ENCODE peak calls at places on chromosomes 4 and X, in six cellular contexts. L, T, Y, X, S and C are unnamed samples.

GRCh38 chr4:94562285-94562684 is 110.5 kb downstream of the PDLIM5 start:
- DNase-seq in L (no peak), T (no peak), Y (no peak), X (no peak), S (no peak), C (no peak)

GRCh38 chr4:10671750-10672149 is 12.8 kb downstream of the CLNK start:
- DNase-seq in L (peak; percentile 19), T (no peak), Y (no peak), X (no peak), S (no peak), C (no peak)

GRCh38 chr4:25233737-25234389 is at the start of gene PI4K2B:
- DNase-seq in L (peak; percentile 95), T (peak; percentile 91), Y (peak; percentile 76), X (peak; percentile 88), S (no peak), C (peak; percentile 94)

GRCh38 chr4:112099701-112100289 is 45.5 kb upstream of the FAM241A start:
- DNase-seq in L (peak; percentile 51), T (no peak), Y (no peak), X (no peak), S (peak; percentile 31), C (no peak)

GRCh38 chr4:81346719-81347118 is 125.0 kb downstream of the RASGEF1B start:
- DNase-seq in L (no peak), T (no peak), Y (no peak), X (no peak), S (no peak), C (no peak)

GRCh38 chrX:3788494-3789233 is 75.2 kb upstream of the PRKX start:
- DNase-seq in L (no peak), T (no peak), Y (no peak), X (no peak), S (no peak), C (no peak)

GRCh38 chrX:3548743-3549441 is 164.6 kb downstream of the PRKX start:
- DNase-seq in L (no peak), T (no peak), Y (no peak), X (no peak), S (peak; percentile 87), C (no peak)

GRCh38 chrX:38232287-38232686 is 11.6 kb upstream of the SRPX start:
- DNase-seq in L (no peak), T (no peak), Y (no peak), X (no peak), S (no peak), C (no peak)

GRCh38 chr4:85861064-85861767 is 386.3 kb downstream of the ARHGAP24 start:
- DNase-seq in L (no peak), T (no peak), Y (no peak), X (no peak), S (no peak), C (no peak)

GRCh38 chr4:42906906-42907774 is 14.6 kb downstream of the GRXCR1 start:
- DNase-seq in L (peak; percentile 24), T (no peak), Y (no peak), X (no peak), S (no peak), C (no peak)

GRCh38 chrX:99383786-99384185 is 1026.3 kb downstream of the PCDH19 start:
- DNase-seq in L (no peak), T (no peak), Y (no peak), X (no peak), S (no peak), C (no peak)

GRCh38 chrX:46029777-46030176 is 515.4 kb downstream of the ZNF674 start:
- DNase-seq in L (no peak), T (no peak), Y (no peak), X (no peak), S (no peak), C (no peak)

GRCh38 chr4:142824368-142824767 is 21.7 kb downstream of the INPP4B start:
- DNase-seq in L (no peak), T (no peak), Y (no peak), X (no peak), S (no peak), C (no peak)

GRCh38 chrX:20317873-20318272 is 51.2 kb upstream of the RPS6KA3 start:
- DNase-seq in L (no peak), T (no peak), Y (no peak), X (no peak), S (no peak), C (no peak)

GRCh38 chrX:155632424-155633100 is 19.8 kb upstream of the TMLHE start:
- DNase-seq in L (peak; percentile 75), T (no peak), Y (no peak), X (no peak), S (no peak), C (no peak)

GRCh38 chr4:68011684-68012083 is 48.4 kb upstream of the TMPRSS11A start:
- DNase-seq in L (peak; percentile 82), T (no peak), Y (no peak), X (no peak), S (no peak), C (no peak)

GRCh38 chrX:108439434-108439883 is at the start of gene COL4A5:
- DNase-seq in L (peak; percentile 69), T (no peak), Y (peak; percentile 57), X (peak; percentile 68), S (no peak), C (peak; percentile 77)

GRCh38 chr4:36547383-36547782 is 266.0 kb downstream of the DTHD1 start:
- DNase-seq in L (no peak), T (no peak), Y (no peak), X (no peak), S (no peak), C (no peak)

GRCh38 chr4:36549992-36550391 is 268.6 kb downstream of the DTHD1 start:
- DNase-seq in L (peak; percentile 16), T (no peak), Y (no peak), X (no peak), S (no peak), C (no peak)

GRCh38 chr4:36551697-36552214 is 270.3 kb downstream of the DTHD1 start:
- DNase-seq in L (no peak), T (no peak), Y (no peak), X (no peak), S (no peak), C (no peak)

GRCh38 chr4:36549256-36549655 is 267.8 kb downstream of the DTHD1 start:
- DNase-seq in L (no peak), T (no peak), Y (no peak), X (no peak), S (no peak), C (no peak)
- TF ChIP-seq CTCF in L (no peak), T (no peak), Y (no peak), X (no peak), S (no peak), C (no peak)

GRCh38 chr4:61740950-61741638 is 541.0 kb downstream of the ADGRL3 start:
- DNase-seq in L (peak; percentile 37), T (no peak), Y (no peak), X (no peak), S (no peak), C (no peak)
- TF ChIP-seq CTCF in L (no peak), T (no peak), Y (no peak), X (no peak), S (no peak), C (peak; percentile 43)

DNA sequence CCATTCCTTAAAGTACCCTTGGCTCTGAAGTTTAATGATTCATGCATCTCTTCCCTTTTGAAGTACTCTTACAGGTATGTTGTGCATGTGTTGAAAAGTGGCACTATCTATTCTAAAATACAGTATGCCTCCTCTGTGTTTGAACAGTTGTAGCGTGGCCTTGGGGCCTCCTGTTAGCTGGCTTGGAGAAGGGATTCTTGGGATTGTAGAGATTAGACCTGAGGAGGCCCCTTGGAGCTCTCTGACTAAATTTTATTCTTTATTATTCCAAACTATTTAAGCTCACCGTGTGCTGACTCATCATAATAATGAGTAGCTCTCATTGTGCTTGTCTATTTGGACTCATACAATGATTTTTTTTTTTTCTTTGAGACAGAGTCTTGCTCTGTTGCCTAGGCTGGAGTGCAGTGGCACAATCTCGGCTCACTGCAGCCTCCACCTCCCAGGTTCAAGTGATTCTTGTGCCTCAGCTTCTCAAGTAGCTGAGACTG is 38.5 kb downstream of the HTT start:
- DNase-seq in L (no peak), T (no peak), Y (no peak), X (no peak), S (no peak), C (no peak)
- TF ChIP-seq CTCF in L (no peak), T (no peak), Y (no peak), X (no peak), S (no peak), C (no peak)

DNA sequence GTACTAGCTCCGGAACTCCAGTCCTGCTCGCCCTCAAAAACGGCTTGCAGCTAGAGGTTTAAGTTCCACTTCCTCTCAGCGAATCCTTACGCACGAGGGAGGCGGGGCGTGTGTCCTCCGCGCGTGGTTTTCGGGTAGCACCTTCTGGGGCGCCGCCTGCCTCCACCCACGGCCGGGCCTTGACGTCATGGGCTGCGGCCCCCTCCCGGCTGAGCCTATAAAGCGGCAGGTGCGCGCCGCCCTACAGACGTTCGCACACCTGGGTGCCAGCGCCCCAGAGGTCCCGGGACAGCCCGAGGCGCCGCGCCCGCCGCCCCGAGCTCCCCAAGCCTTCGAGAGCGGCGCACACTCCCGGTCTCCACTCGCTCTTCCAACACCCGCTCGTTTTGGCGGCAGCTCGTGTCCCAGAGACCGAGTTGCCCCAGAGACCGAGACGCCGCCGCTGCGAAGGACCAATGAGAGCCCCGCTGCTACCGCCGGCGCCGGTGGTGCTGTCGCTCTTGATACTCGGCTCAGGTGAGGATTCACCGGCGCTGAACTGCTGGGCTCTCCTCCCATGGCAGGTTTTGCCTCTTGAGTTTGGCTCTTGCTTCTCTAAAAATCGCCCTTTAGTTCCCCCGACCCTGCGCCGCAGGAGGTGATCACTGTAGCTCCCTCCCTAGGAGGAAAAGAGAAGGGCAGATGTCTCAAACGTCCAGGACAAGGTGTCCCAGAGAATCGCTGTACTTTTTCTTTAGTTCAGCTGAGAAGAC is at the start of gene AREG:
- DNase-seq in L (peak; percentile 89), T (peak; percentile 85), Y (peak; percentile 20), X (peak; percentile 63), S (no peak), C (peak; percentile 69)
- TF ChIP-seq CTCF in L (peak; percentile 66), T (no peak), Y (peak; percentile 66), X (no peak), S (peak; percentile 72), C (peak; percentile 72)

GRCh38 chr4:5952286-5953002 is 59.6 kb upstream of the CRMP1 start:
- DNase-seq in L (no peak), T (no peak), Y (no peak), X (no peak), S (no peak), C (no peak)
- TF ChIP-seq CTCF in L (no peak), T (no peak), Y (no peak), X (no peak), S (no peak), C (no peak)